ENCODE peak calls at places on chromosomes 3 and 15, in five cellular contexts. H is activated CD4-positive, alpha-beta T cell treated with anti-CD3 and anti-CD28 coated beads, Interleukin-2, amount 50 U/mL, for 24 hours; M is anterior cingulate cortex; L is stimulated activated CD8-positive, alpha-beta memory T cell treated with anti-CD3 and anti-CD28 coated beads, Interleukin-12 subunit alpha, Interleukin-12 subunit beta, amount 100 ng/mL, for 1 hour; B is stimulated activated CD4-positive, alpha-beta T cell treated with anti-CD3 and anti-CD28 coated beads, Interleukin-2, amount 100 ng/mL, for 48 hours. N is an unnamed sample.

GRCh38 chr15:77028451-77029165 is 33.7 kb downstream of the PSTPIP1 start:
- DNase-seq in H (no peak), M (no peak), L (no peak), B (no peak), N (no peak)

GRCh38 chr15:72222433-72222832 is 8.6 kb downstream of the PKM start:
- DNase-seq in H (no peak), M (no peak), L (no peak), B (no peak), N (peak)

GRCh38 chr15:69045810-69046209 is 31.3 kb downstream of the NOX5 start:
- DNase-seq in H (no peak), M (no peak), L (no peak), B (no peak), N (no peak)

GRCh38 chr3:170056710-170057454 is 19.1 kb downstream of the GPR160 start:
- DNase-seq in H (no peak), M (no peak), L (no peak), B (no peak), N (no peak)

GRCh38 chr3:128768471-128768870 is 42.5 kb downstream of the RAB7A start:
- DNase-seq in H (no peak), M (no peak), L (no peak), B (no peak), N (no peak)

GRCh38 chr15:81950841-81951414 is 94.9 kb downstream of the MEX3B start:
- DNase-seq in H (no peak), M (no peak), L (no peak), B (no peak), N (no peak)

GRCh38 chr3:148309390-148310035 is 388.2 kb upstream of the AGTR1 start:
- DNase-seq in H (no peak), M (no peak), L (no peak), B (no peak), N (no peak)

GRCh38 chr3:58266577-58266976 is 29.0 kb downstream of the ABHD6 start:
- DNase-seq in H (no peak), M (no peak), L (no peak), B (no peak), N (no peak)

GRCh38 chr15:48800811-48801460 is 9.9 kb downstream of the CEP152 start:
- DNase-seq in H (no peak), M (no peak), L (no peak), B (no peak), N (no peak)

GRCh38 chr15:89770041-89770440 is 6.1 kb upstream of the MESP2 start:
- DNase-seq in H (no peak), M (no peak), L (no peak), B (no peak), N (no peak)

GRCh38 chr3:185253645-185254410 is at the start of gene EHHADH:
- DNase-seq in H (peak), M (peak), L (peak), B (peak), N (peak)

GRCh38 chr3:135848051-135848450 is 117.5 kb upstream of the PPP2R3A start:
- DNase-seq in H (no peak), M (no peak), L (no peak), B (no peak), N (no peak)

GRCh38 chr15:31304074-31304648 is 22.5 kb upstream of the KLF13 start:
- DNase-seq in H (no peak), M (no peak), L (no peak), B (no peak), N (no peak)

GRCh38 chr3:43523454-43524053 is 98.3 kb downstream of the ANO10 start:
- DNase-seq in H (no peak), M (no peak), L (no peak), B (no peak), N (no peak)

GRCh38 chr15:91970142-91970541 is 116.6 kb downstream of the SLCO3A1 start:
- DNase-seq in H (no peak), M (peak), L (no peak), B (no peak), N (no peak)

GRCh38 chr15:43939070-43939469 is 112.3 kb downstream of the WDR76 start:
- DNase-seq in H (no peak), M (no peak), L (no peak), B (no peak), N (no peak)